ENCODE peak calls at places on chromosomes 11 and 22, in ten cellular contexts. U is pulmonary artery endothelial cell; K is CD8-positive, alpha-beta memory T cell; L is H54; V is GM20000; A is GM04503; Y is RKO; F is adipocyte; D is M059J; Z is activated CD8-positive, alpha-beta memory T cell treated with anti-CD3 and anti-CD28 coated beads for 4 hours. J is an unnamed sample.

GRCh38 chr11:59556115-59556882 is 45.0 kb downstream of the OR4D9 start:
- DNase-seq in L (no peak), D (peak; percentile 89), K (no peak), Z (peak; percentile 36), Y (peak; percentile 87), V (no peak), U (no peak), F (peak; percentile 94), A (peak; percentile 48), J (peak; percentile 70)

GRCh38 chr11:131954146-131954545 is 583.7 kb downstream of the NTM start:
- DNase-seq in D (no peak), V (no peak), K (no peak), Z (no peak), U (no peak), L (no peak), Y (no peak), F (no peak), A (no peak), J (no peak)

GRCh38 chr11:20048246-20048645 is 112.0 kb downstream of the DBX1 start:
- DNase-seq in U (no peak), D (peak; percentile 47), V (no peak), L (no peak), Y (no peak), K (no peak), A (no peak), F (no peak), Z (no peak), J (no peak)

GRCh38 chr22:18076060-18076497 is 1.7 kb upstream of the PEX26 start:
- DNase-seq in Y (peak; percentile 95), D (peak; percentile 83), K (no peak), V (peak; percentile 66), A (peak; percentile 67), L (no peak), U (peak; percentile 64), F (peak; percentile 97), Z (no peak), J (peak; percentile 60)

GRCh38 chr11:102436546-102436945 is 16.0 kb downstream of the TMEM123 start:
- DNase-seq in Y (no peak), L (no peak), K (no peak), F (peak; percentile 89), A (peak; percentile 90), Z (no peak), U (no peak), D (no peak), V (no peak), J (no peak)

GRCh38 chr11:74004694-74005615 is 3.9 kb downstream of the UCP3 start:
- DNase-seq in U (no peak), A (no peak), V (no peak), L (no peak), Z (peak; percentile 54), Y (no peak), F (no peak), D (no peak), K (peak; percentile 79), J (no peak)

GRCh38 chr11:70578371-70578770 is 180.0 kb downstream of the CTTN start:
- DNase-seq in L (no peak), Y (no peak), D (no peak), V (no peak), A (no peak), Z (no peak), F (no peak), K (no peak), U (no peak), J (no peak)

GRCh38 chr11:13302440-13302958 is 24.9 kb downstream of the BMAL1 start:
- DNase-seq in L (no peak), Z (no peak), A (no peak), Y (no peak), K (no peak), U (no peak), V (no peak), F (no peak), D (no peak), J (peak; percentile 28)

GRCh38 chr11:47560431-47560830 is 5.0 kb upstream of the PTPMT1 start:
- DNase-seq in D (no peak), K (no peak), V (no peak), U (no peak), F (peak; percentile 80), A (no peak), L (no peak), Y (no peak), Z (no peak), J (no peak)